ENCODE peak calls at places on chromosome 12, in six cellular contexts. G is epithelial cell of esophagus; J is stimulated activated CD8-positive, alpha-beta memory T cell treated with anti-CD3 and anti-CD28 coated beads, Interleukin-15, amount 100 ng/mL, for 1 hour; L is CD4-positive, alpha-beta T cell; C is NCI-H748 treated with DMSO at 0.1 percent for 48 hours; Q is stimulated activated naive CD4-positive, alpha-beta T cell. E is an unnamed sample.

GRCh38 chr12:88833641-88834116 is 253.4 kb upstream of the KITLG start:
- DNase-seq in G (peak), J (no peak), L (no peak), C (no peak), Q (no peak), E (no peak)

GRCh38 chr12:52399756-52400155 is 6.4 kb downstream of the KRT82 start:
- DNase-seq in G (no peak), J (no peak), L (no peak), C (no peak), Q (no peak), E (no peak)

GRCh38 chr12:48489012-48489411 is 6.7 kb downstream of the C12orf54 start:
- DNase-seq in G (peak), J (no peak), L (no peak), C (no peak), Q (no peak), E (no peak)

GRCh38 chr12:89384050-89384749 is 31.9 kb upstream of the DUSP6 start:
- DNase-seq in G (peak), J (no peak), L (no peak), C (no peak), Q (no peak), E (no peak)

GRCh38 chr12:54891717-54892478 is 37.6 kb downstream of the MUCL1 start:
- DNase-seq in G (peak), J (no peak), L (no peak), C (peak), Q (no peak), E (no peak)

GRCh38 chr12:132771126-132771838 is 9.7 kb upstream of the ANKLE2 start:
- DNase-seq in G (no peak), J (peak), L (peak), C (no peak), Q (peak), E (peak)

GRCh38 chr12:114668151-114668891 is 15.7 kb downstream of the TBX3 start:
- DNase-seq in G (peak), J (no peak), L (no peak), C (peak), Q (no peak), E (no peak)

GRCh38 chr12:51217968-51218606 is at the start of gene POU6F1:
- DNase-seq in G (peak), J (peak), L (peak), C (no peak), Q (peak), E (peak)

GRCh38 chr12:116166306-116166705 is 111.2 kb downstream of the MED13L start:
- DNase-seq in G (no peak), J (no peak), L (no peak), C (no peak), Q (no peak), E (no peak)

GRCh38 chr12:79127268-79127895 is 262.8 kb downstream of the SYT1 start:
- DNase-seq in G (peak), J (no peak), L (no peak), C (no peak), Q (no peak), E (no peak)

GRCh38 chr12:54641554-54641953 is 6.6 kb downstream of the DCD start:
- DNase-seq in G (no peak), J (no peak), L (no peak), C (no peak), Q (no peak), E (no peak)

GRCh38 chr12:112190626-112191025 is 65.3 kb downstream of the TRAFD1 start:
- DNase-seq in G (peak), J (no peak), L (no peak), C (no peak), Q (no peak), E (no peak)

GRCh38 chr12:50055831-50056628 is 1.4 kb upstream of the ASIC1 start:
- DNase-seq in G (peak), J (no peak), L (peak), C (no peak), Q (peak), E (peak)